ENCODE peak calls at places on chromosomes 7 and 10, in nine cellular contexts. S is PC-3; G is GM23248; N is mesendoderm; H is AG04450; F is effector memory CD4-positive, alpha-beta T cell; Q is cardiac muscle cell; I is testis; V is ovary. T is an unnamed sample. For H3K27me3, the result is how much of the 10 kb centered on the place peaks cover.

GRCh38 chr10:114073787-114074186 is 30.1 kb downstream of the ADRB1 start:
- DNase-seq in S (no peak), G (no peak), N (no peak), H (no peak), F (no peak), Q (no peak), I (no peak), V (no peak), T (no peak)

GRCh38 chr7:79357101-79357500 is 96.4 kb downstream of the MAGI2 start:
- DNase-seq in S (no peak), G (no peak), N (no peak), H (no peak), F (no peak), Q (no peak), I (no peak), V (no peak), T (no peak)

GRCh38 chr7:74371381-74372059 is 82.2 kb upstream of the GTF2IRD1 start:
- DNase-seq in S (no peak), G (no peak), N (peak), H (no peak), F (no peak), Q (peak), I (no peak), V (peak), T (peak)

GRCh38 chr10:78332013-78332412 is 298.4 kb downstream of the RPS24 start:
- DNase-seq in S (no peak), G (peak), N (no peak), H (no peak), F (no peak), Q (no peak), I (no peak), V (no peak), T (no peak)

GRCh38 chr10:113386005-113386404 is 166.8 kb upstream of the HABP2 start:
- DNase-seq in S (peak), G (peak), N (no peak), H (no peak), F (no peak), Q (peak), I (no peak), V (no peak), T (no peak)

GRCh38 chr10:78336402-78336791 is 302.7 kb downstream of the RPS24 start:
- DNase-seq in S (peak), G (peak), N (no peak), H (peak), F (no peak), Q (peak), I (no peak), V (peak), T (peak)

GRCh38 chr7:139651308-139651707 is 126.5 kb downstream of the HIPK2 start:
- DNase-seq in S (peak), G (peak), N (no peak), H (no peak), F (no peak), Q (no peak), I (no peak), V (no peak), T (no peak)

GRCh38 chr10:126935263-126935946 is 30.2 kb downstream of the DOCK1 start:
- DNase-seq in S (peak), G (peak), N (no peak), H (no peak), F (no peak), Q (peak), I (no peak), V (no peak), T (peak)

GRCh38 chr7:7210475-7211237 is 28.3 kb downstream of the C1GALT1 start:
- DNase-seq in S (no peak), G (no peak), N (peak), H (no peak), F (no peak), Q (no peak), I (no peak), V (no peak), T (no peak)

GRCh38 chr7:42385912-42386311 is 148.9 kb upstream of the GLI3 start:
- DNase-seq in S (no peak), G (no peak), N (peak), H (no peak), F (no peak), Q (no peak), I (no peak), V (no peak), T (no peak)

GRCh38 chr10:8511026-8511425 is 456.5 kb downstream of the GATA3 start:
- DNase-seq in S (no peak), G (no peak), N (peak), H (no peak), F (no peak), Q (no peak), I (no peak), V (no peak), T (peak)

GRCh38 chr10:97889461-97890265 is 40.0 kb downstream of the GOLGA7B start:
- DNase-seq in S (peak), G (peak), N (peak), H (no peak), F (no peak), Q (peak), I (no peak), V (no peak), T (peak)

GRCh38 chr7:54397836-54398612 is 144.2 kb upstream of the VSTM2A start:
- DNase-seq in S (no peak), G (no peak), N (peak), H (no peak), F (no peak), Q (no peak), I (no peak), V (no peak), T (no peak)

GRCh38 chr10:97571622-97572021 is 957 bp upstream of the ANKRD2 start:
- DNase-seq in S (peak), G (no peak), N (no peak), H (no peak), F (no peak), Q (no peak), I (no peak), V (no peak), T (peak)

GRCh38 chr7:144738708-144739314 is 97.0 kb downstream of the TPK1 start:
- DNase-seq in S (peak), G (peak), N (peak), H (no peak), F (no peak), Q (peak), I (peak), V (no peak), T (no peak)

GRCh38 chr7:79319369-79319768 is 134.1 kb downstream of the MAGI2 start:
- DNase-seq in S (no peak), G (peak), N (no peak), H (no peak), F (no peak), Q (no peak), I (no peak), V (no peak), T (no peak)

GRCh38 chr7:7438851-7439250 is 96.8 kb downstream of the COL28A1 start:
- DNase-seq in S (peak), G (peak), N (peak), H (peak), F (no peak), Q (peak), I (no peak), V (no peak), T (no peak)

GRCh38 chr10:46547331-46547880 is 9.1 kb downstream of the GPRIN2 start:
- DNase-seq in S (no peak), G (no peak), N (no peak), H (no peak), F (no peak), Q (no peak), I (peak), V (peak), T (no peak)

GRCh38 chr7:50591480-50592438 is 26.6 kb upstream of the DDC start:
- DNase-seq in S (no peak), G (no peak), N (peak), H (no peak), F (no peak), Q (no peak), I (no peak), V (no peak), T (no peak)

GRCh38 chr7:14184292-14184864 is 194.9 kb upstream of the ETV1 start:
- DNase-seq in S (peak), G (no peak), N (no peak), H (no peak), F (no peak), Q (no peak), I (no peak), V (no peak), T (no peak)

GRCh38 chr7:4800487-4800886 is 25.1 kb downstream of the AP5Z1 start:
- DNase-seq in S (no peak), G (no peak), N (no peak), H (no peak), F (no peak), Q (no peak), I (no peak), V (no peak), T (peak)

GRCh38 chr10:30554443-30554831 is 75.1 kb downstream of the LYZL2 start:
- DNase-seq in S (no peak), G (no peak), N (no peak), H (no peak), F (no peak), Q (no peak), I (peak), V (no peak), T (no peak)
- H3K4me3 ChIP-seq in S (peak), G (peak), N (no peak), H (no peak), F (no peak), Q (no peak), I (peak), V (no peak), T (no peak)

DNA sequence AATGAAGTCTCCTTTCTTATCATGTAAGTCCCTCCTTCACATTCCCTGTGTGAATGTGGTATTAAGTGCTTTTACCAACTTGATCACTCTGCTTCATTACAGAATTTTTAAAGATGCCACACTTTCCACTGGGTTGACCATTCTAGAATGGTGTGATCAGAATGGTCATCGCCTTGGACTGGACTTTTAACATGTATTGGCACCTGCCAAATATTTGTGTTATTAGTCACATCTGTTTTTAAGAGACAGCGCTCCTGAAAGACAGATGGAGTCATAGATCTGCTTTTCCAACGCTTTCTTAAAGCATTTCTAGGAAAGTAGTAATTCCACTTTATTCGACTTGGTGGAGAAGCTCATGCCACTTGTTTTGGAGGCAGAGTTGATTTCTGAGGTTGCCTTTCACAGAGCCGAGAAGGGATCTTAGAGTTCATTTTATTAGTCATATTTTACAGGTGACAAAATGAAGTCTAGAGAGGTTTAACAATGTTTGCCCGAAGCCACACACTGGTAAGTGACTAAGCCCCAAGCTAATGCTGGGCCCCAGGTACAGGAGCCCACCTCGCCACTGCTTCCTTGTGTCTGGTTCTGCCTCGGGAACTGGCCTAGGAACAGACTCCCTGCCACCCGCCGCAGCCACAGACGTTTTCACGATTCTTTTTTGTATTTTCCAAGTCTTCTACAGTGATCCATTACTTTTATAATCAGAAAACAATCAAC is 10.4 kb upstream of the BAMBI start:
- DNase-seq in S (peak), G (no peak), N (no peak), H (no peak), F (no peak), Q (no peak), I (no peak), V (no peak), T (no peak)
- H3K27me3 ChIP-seq in S (under half), G (under half), N (under half), H (under half), F (under half), Q (under half), I (under half), V (under half), T (under half)

GRCh38 chr10:74292871-74293427 is 141.9 kb downstream of the ADK start:
- DNase-seq in S (peak), G (peak), N (no peak), H (peak), F (no peak), Q (peak), I (no peak), V (no peak), T (no peak)
- H3K4me3 ChIP-seq in S (peak), G (peak), N (no peak), H (no peak), F (no peak), Q (no peak), I (no peak), V (no peak), T (no peak)

GRCh38 chr10:110647136-110647430 is 2.9 kb downstream of the RBM20 start:
- DNase-seq in S (peak), G (no peak), N (no peak), H (no peak), F (no peak), Q (no peak), I (no peak), V (no peak), T (no peak)
- H3K27me3 ChIP-seq in S (under half), G (half or more), N (under half), H (under half), F (under half), Q (under half), I (under half), V (under half), T (under half)